ENCODE peak calls at places on chromosome 19, in nine cellular contexts. One of them, this sample, is unnamed.

GRCh38 chr19:45352062-45352461 is 11.5 kb downstream of the KLC3 start:
- DNase-seq in NCI-H2171: no peak
- DNase-seq in LHCN-M2: no peak
- DNase-seq in activated CD4-positive, CD25-positive, alpha-beta regulatory T cell treated with anti-CD3 and anti-CD28 coated beads, Interleukin-2, amount 50 U/mL, for 16 hours: no peak
- DNase-seq in left lung: no peak
- DNase-seq in amniotic stem cell: no peak
- DNase-seq in left ventricle myocardium superior: no peak
- DNase-seq in ELR: no peak
- DNase-seq in activated gamma-delta T cell: no peak
- DNase-seq in this sample: no peak

GRCh38 chr19:53908106-53908932 is 759 bp upstream of the CACNG7 start:
- DNase-seq in NCI-H2171: no peak
- DNase-seq in LHCN-M2: peak
- DNase-seq in activated CD4-positive, CD25-positive, alpha-beta regulatory T cell treated with anti-CD3 and anti-CD28 coated beads, Interleukin-2, amount 50 U/mL, for 16 hours: no peak
- DNase-seq in left lung: no peak
- DNase-seq in amniotic stem cell: no peak
- DNase-seq in left ventricle myocardium superior: peak
- DNase-seq in ELR: peak
- DNase-seq in activated gamma-delta T cell: no peak
- DNase-seq in this sample: no peak

GRCh38 chr19:51000981-51001380 is 423 bp downstream of the KLK8 start:
- DNase-seq in NCI-H2171: no peak
- DNase-seq in LHCN-M2: no peak
- DNase-seq in activated CD4-positive, CD25-positive, alpha-beta regulatory T cell treated with anti-CD3 and anti-CD28 coated beads, Interleukin-2, amount 50 U/mL, for 16 hours: no peak
- DNase-seq in left lung: no peak
- DNase-seq in amniotic stem cell: no peak
- DNase-seq in left ventricle myocardium superior: no peak
- DNase-seq in ELR: no peak
- DNase-seq in activated gamma-delta T cell: no peak
- DNase-seq in this sample: no peak

GRCh38 chr19:17303167-17303939 is at the start of gene ABHD8:
- DNase-seq in NCI-H2171: peak
- DNase-seq in LHCN-M2: peak
- DNase-seq in activated CD4-positive, CD25-positive, alpha-beta regulatory T cell treated with anti-CD3 and anti-CD28 coated beads, Interleukin-2, amount 50 U/mL, for 16 hours: peak
- DNase-seq in left lung: peak
- DNase-seq in amniotic stem cell: peak
- DNase-seq in left ventricle myocardium superior: peak
- DNase-seq in ELR: peak
- DNase-seq in activated gamma-delta T cell: peak
- DNase-seq in this sample: peak

GRCh38 chr19:38706792-38707511 is 37.3 kb downstream of the CAPN12 start:
- DNase-seq in NCI-H2171: no peak
- DNase-seq in LHCN-M2: no peak
- DNase-seq in activated CD4-positive, CD25-positive, alpha-beta regulatory T cell treated with anti-CD3 and anti-CD28 coated beads, Interleukin-2, amount 50 U/mL, for 16 hours: no peak
- DNase-seq in left lung: no peak
- DNase-seq in amniotic stem cell: no peak
- DNase-seq in left ventricle myocardium superior: no peak
- DNase-seq in ELR: peak
- DNase-seq in activated gamma-delta T cell: no peak
- DNase-seq in this sample: no peak

GRCh38 chr19:14118165-14119051 is 846 bp upstream of the PRKACA start:
- DNase-seq in NCI-H2171: no peak
- DNase-seq in LHCN-M2: peak
- DNase-seq in activated CD4-positive, CD25-positive, alpha-beta regulatory T cell treated with anti-CD3 and anti-CD28 coated beads, Interleukin-2, amount 50 U/mL, for 16 hours: no peak
- DNase-seq in left lung: peak
- DNase-seq in amniotic stem cell: no peak
- DNase-seq in left ventricle myocardium superior: peak
- DNase-seq in ELR: peak
- DNase-seq in activated gamma-delta T cell: no peak
- DNase-seq in this sample: peak

GRCh38 chr19:46081928-46082727 is 41.3 kb upstream of the IGFL4 start:
- DNase-seq in NCI-H2171: peak
- DNase-seq in LHCN-M2: peak
- DNase-seq in activated CD4-positive, CD25-positive, alpha-beta regulatory T cell treated with anti-CD3 and anti-CD28 coated beads, Interleukin-2, amount 50 U/mL, for 16 hours: no peak
- DNase-seq in left lung: no peak
- DNase-seq in amniotic stem cell: peak
- DNase-seq in left ventricle myocardium superior: no peak
- DNase-seq in ELR: peak
- DNase-seq in activated gamma-delta T cell: no peak
- DNase-seq in this sample: no peak

GRCh38 chr19:5046339-5047039 is 77.6 kb downstream of the KDM4B start:
- DNase-seq in NCI-H2171: peak
- DNase-seq in LHCN-M2: peak
- DNase-seq in activated CD4-positive, CD25-positive, alpha-beta regulatory T cell treated with anti-CD3 and anti-CD28 coated beads, Interleukin-2, amount 50 U/mL, for 16 hours: no peak
- DNase-seq in left lung: peak
- DNase-seq in amniotic stem cell: no peak
- DNase-seq in left ventricle myocardium superior: peak
- DNase-seq in ELR: peak
- DNase-seq in activated gamma-delta T cell: no peak
- DNase-seq in this sample: no peak

GRCh38 chr19:45154064-45154827 is 6.5 kb downstream of the NKPD1 start:
- DNase-seq in NCI-H2171: no peak
- DNase-seq in LHCN-M2: peak
- DNase-seq in activated CD4-positive, CD25-positive, alpha-beta regulatory T cell treated with anti-CD3 and anti-CD28 coated beads, Interleukin-2, amount 50 U/mL, for 16 hours: no peak
- DNase-seq in left lung: no peak
- DNase-seq in amniotic stem cell: no peak
- DNase-seq in left ventricle myocardium superior: no peak
- DNase-seq in ELR: peak
- DNase-seq in activated gamma-delta T cell: no peak
- DNase-seq in this sample: peak

GRCh38 chr19:49560358-49560900 is 19.9 kb downstream of the NOSIP start:
- DNase-seq in NCI-H2171: no peak
- DNase-seq in LHCN-M2: peak
- DNase-seq in activated CD4-positive, CD25-positive, alpha-beta regulatory T cell treated with anti-CD3 and anti-CD28 coated beads, Interleukin-2, amount 50 U/mL, for 16 hours: no peak
- DNase-seq in left lung: no peak
- DNase-seq in amniotic stem cell: no peak
- DNase-seq in left ventricle myocardium superior: peak
- DNase-seq in ELR: no peak
- DNase-seq in activated gamma-delta T cell: no peak
- DNase-seq in this sample: no peak

GRCh38 chr19:46412034-46412982 is 1.1 kb downstream of the CCDC8 start:
- DNase-seq in NCI-H2171: no peak
- DNase-seq in LHCN-M2: no peak
- DNase-seq in activated CD4-positive, CD25-positive, alpha-beta regulatory T cell treated with anti-CD3 and anti-CD28 coated beads, Interleukin-2, amount 50 U/mL, for 16 hours: no peak
- DNase-seq in left lung: peak
- DNase-seq in amniotic stem cell: no peak
- DNase-seq in left ventricle myocardium superior: no peak
- DNase-seq in ELR: no peak
- DNase-seq in activated gamma-delta T cell: no peak
- DNase-seq in this sample: no peak

GRCh38 chr19:6056282-6056741 is 54.0 kb downstream of the RFX2 start:
- DNase-seq in NCI-H2171: no peak
- DNase-seq in LHCN-M2: no peak
- DNase-seq in activated CD4-positive, CD25-positive, alpha-beta regulatory T cell treated with anti-CD3 and anti-CD28 coated beads, Interleukin-2, amount 50 U/mL, for 16 hours: no peak
- DNase-seq in left lung: peak
- DNase-seq in amniotic stem cell: no peak
- DNase-seq in left ventricle myocardium superior: no peak
- DNase-seq in ELR: no peak
- DNase-seq in activated gamma-delta T cell: no peak
- DNase-seq in this sample: no peak

GRCh38 chr19:6215701-6216235 is 64.0 kb downstream of the MLLT1 start:
- DNase-seq in NCI-H2171: no peak
- DNase-seq in LHCN-M2: no peak
- DNase-seq in activated CD4-positive, CD25-positive, alpha-beta regulatory T cell treated with anti-CD3 and anti-CD28 coated beads, Interleukin-2, amount 50 U/mL, for 16 hours: no peak
- DNase-seq in left lung: peak
- DNase-seq in amniotic stem cell: no peak
- DNase-seq in left ventricle myocardium superior: no peak
- DNase-seq in ELR: no peak
- DNase-seq in activated gamma-delta T cell: no peak
- DNase-seq in this sample: no peak

GRCh38 chr19:4981681-4981958 is 12.7 kb downstream of the KDM4B start:
- DNase-seq in NCI-H2171: peak
- DNase-seq in LHCN-M2: no peak
- DNase-seq in activated CD4-positive, CD25-positive, alpha-beta regulatory T cell treated with anti-CD3 and anti-CD28 coated beads, Interleukin-2, amount 50 U/mL, for 16 hours: no peak
- DNase-seq in left lung: no peak
- DNase-seq in amniotic stem cell: no peak
- DNase-seq in left ventricle myocardium superior: no peak
- DNase-seq in ELR: no peak
- DNase-seq in activated gamma-delta T cell: no peak
- DNase-seq in this sample: no peak

GRCh38 chr19:10929402-10929794 is 787 bp downstream of the TIMM29 start:
- DNase-seq in NCI-H2171: no peak
- DNase-seq in LHCN-M2: no peak
- DNase-seq in activated CD4-positive, CD25-positive, alpha-beta regulatory T cell treated with anti-CD3 and anti-CD28 coated beads, Interleukin-2, amount 50 U/mL, for 16 hours: no peak
- DNase-seq in left lung: peak
- DNase-seq in amniotic stem cell: no peak
- DNase-seq in left ventricle myocardium superior: no peak
- DNase-seq in ELR: no peak
- DNase-seq in activated gamma-delta T cell: no peak
- DNase-seq in this sample: no peak

GRCh38 chr19:17327654-17328516 is 6.8 kb downstream of the ANO8 start:
- DNase-seq in NCI-H2171: no peak
- DNase-seq in LHCN-M2: no peak
- DNase-seq in activated CD4-positive, CD25-positive, alpha-beta regulatory T cell treated with anti-CD3 and anti-CD28 coated beads, Interleukin-2, amount 50 U/mL, for 16 hours: no peak
- DNase-seq in left lung: peak
- DNase-seq in amniotic stem cell: no peak
- DNase-seq in left ventricle myocardium superior: peak
- DNase-seq in ELR: no peak
- DNase-seq in activated gamma-delta T cell: peak
- DNase-seq in this sample: no peak

GRCh38 chr19:2820112-2820702 is 539 bp downstream of the ZNF554 start:
- DNase-seq in NCI-H2171: peak
- DNase-seq in LHCN-M2: no peak
- DNase-seq in activated CD4-positive, CD25-positive, alpha-beta regulatory T cell treated with anti-CD3 and anti-CD28 coated beads, Interleukin-2, amount 50 U/mL, for 16 hours: no peak
- DNase-seq in left lung: no peak
- DNase-seq in amniotic stem cell: no peak
- DNase-seq in left ventricle myocardium superior: no peak
- DNase-seq in ELR: peak
- DNase-seq in activated gamma-delta T cell: no peak
- DNase-seq in this sample: no peak

GRCh38 chr19:632228-633067 is 889 bp downstream of the POLRMT start:
- DNase-seq in NCI-H2171: peak
- DNase-seq in LHCN-M2: peak
- DNase-seq in activated CD4-positive, CD25-positive, alpha-beta regulatory T cell treated with anti-CD3 and anti-CD28 coated beads, Interleukin-2, amount 50 U/mL, for 16 hours: no peak
- DNase-seq in left lung: no peak
- DNase-seq in amniotic stem cell: no peak
- DNase-seq in left ventricle myocardium superior: no peak
- DNase-seq in ELR: peak
- DNase-seq in activated gamma-delta T cell: no peak
- DNase-seq in this sample: no peak

GRCh38 chr19:17406039-17406886 is 833 bp upstream of the BST2 start:
- DNase-seq in NCI-H2171: no peak
- DNase-seq in LHCN-M2: peak
- DNase-seq in activated CD4-positive, CD25-positive, alpha-beta regulatory T cell treated with anti-CD3 and anti-CD28 coated beads, Interleukin-2, amount 50 U/mL, for 16 hours: no peak
- DNase-seq in left lung: no peak
- DNase-seq in amniotic stem cell: no peak
- DNase-seq in left ventricle myocardium superior: no peak
- DNase-seq in ELR: peak
- DNase-seq in activated gamma-delta T cell: no peak
- DNase-seq in this sample: no peak

GRCh38 chr19:2528543-2529173 is 52.7 kb downstream of the GADD45B start:
- DNase-seq in NCI-H2171: no peak
- DNase-seq in LHCN-M2: no peak
- DNase-seq in activated CD4-positive, CD25-positive, alpha-beta regulatory T cell treated with anti-CD3 and anti-CD28 coated beads, Interleukin-2, amount 50 U/mL, for 16 hours: no peak
- DNase-seq in left lung: peak
- DNase-seq in amniotic stem cell: no peak
- DNase-seq in left ventricle myocardium superior: no peak
- DNase-seq in ELR: no peak
- DNase-seq in activated gamma-delta T cell: no peak
- DNase-seq in this sample: no peak

GRCh38 chr19:48807590-48808308 is 3.1 kb downstream of the BCAT2 start:
- DNase-seq in NCI-H2171: no peak
- DNase-seq in LHCN-M2: no peak
- DNase-seq in activated CD4-positive, CD25-positive, alpha-beta regulatory T cell treated with anti-CD3 and anti-CD28 coated beads, Interleukin-2, amount 50 U/mL, for 16 hours: no peak
- DNase-seq in left lung: no peak
- DNase-seq in amniotic stem cell: no peak
- DNase-seq in left ventricle myocardium superior: no peak
- DNase-seq in ELR: peak
- DNase-seq in activated gamma-delta T cell: no peak
- DNase-seq in this sample: no peak

GRCh38 chr19:11987405-11988231 is 22.8 kb downstream of the ZNF763 start:
- DNase-seq in NCI-H2171: peak
- DNase-seq in LHCN-M2: peak
- DNase-seq in activated CD4-positive, CD25-positive, alpha-beta regulatory T cell treated with anti-CD3 and anti-CD28 coated beads, Interleukin-2, amount 50 U/mL, for 16 hours: peak
- DNase-seq in left lung: peak
- DNase-seq in amniotic stem cell: peak
- DNase-seq in left ventricle myocardium superior: peak
- DNase-seq in ELR: peak
- DNase-seq in activated gamma-delta T cell: peak
- DNase-seq in this sample: peak

GRCh38 chr19:35935911-35936737 is at the start of gene LRFN3:
- DNase-seq in NCI-H2171: peak
- DNase-seq in LHCN-M2: peak
- DNase-seq in activated CD4-positive, CD25-positive, alpha-beta regulatory T cell treated with anti-CD3 and anti-CD28 coated beads, Interleukin-2, amount 50 U/mL, for 16 hours: no peak
- DNase-seq in left lung: peak
- DNase-seq in amniotic stem cell: peak
- DNase-seq in left ventricle myocardium superior: peak
- DNase-seq in ELR: peak
- DNase-seq in activated gamma-delta T cell: peak
- DNase-seq in this sample: peak

GRCh38 chr19:15595069-15595468 is 19.9 kb upstream of the CYP4F8 start:
- DNase-seq in NCI-H2171: no peak
- DNase-seq in LHCN-M2: no peak
- DNase-seq in activated CD4-positive, CD25-positive, alpha-beta regulatory T cell treated with anti-CD3 and anti-CD28 coated beads, Interleukin-2, amount 50 U/mL, for 16 hours: no peak
- DNase-seq in left lung: no peak
- DNase-seq in amniotic stem cell: no peak
- DNase-seq in left ventricle myocardium superior: no peak
- DNase-seq in ELR: no peak
- DNase-seq in activated gamma-delta T cell: no peak
- DNase-seq in this sample: no peak

GRCh38 chr19:48793271-48793670 is 17.6 kb downstream of the BCAT2 start:
- DNase-seq in NCI-H2171: no peak
- DNase-seq in LHCN-M2: no peak
- DNase-seq in activated CD4-positive, CD25-positive, alpha-beta regulatory T cell treated with anti-CD3 and anti-CD28 coated beads, Interleukin-2, amount 50 U/mL, for 16 hours: no peak
- DNase-seq in left lung: no peak
- DNase-seq in amniotic stem cell: no peak
- DNase-seq in left ventricle myocardium superior: no peak
- DNase-seq in ELR: no peak
- DNase-seq in activated gamma-delta T cell: no peak
- DNase-seq in this sample: no peak

GRCh38 chr19:49939721-49940481 is 10.6 kb upstream of the NUP62 start:
- DNase-seq in NCI-H2171: no peak
- DNase-seq in LHCN-M2: no peak
- DNase-seq in activated CD4-positive, CD25-positive, alpha-beta regulatory T cell treated with anti-CD3 and anti-CD28 coated beads, Interleukin-2, amount 50 U/mL, for 16 hours: no peak
- DNase-seq in left lung: peak
- DNase-seq in amniotic stem cell: no peak
- DNase-seq in left ventricle myocardium superior: no peak
- DNase-seq in ELR: no peak
- DNase-seq in activated gamma-delta T cell: no peak
- DNase-seq in this sample: no peak

GRCh38 chr19:51194527-51195315 is 30.2 kb upstream of the CD33 start:
- DNase-seq in NCI-H2171: no peak
- DNase-seq in LHCN-M2: no peak
- DNase-seq in activated CD4-positive, CD25-positive, alpha-beta regulatory T cell treated with anti-CD3 and anti-CD28 coated beads, Interleukin-2, amount 50 U/mL, for 16 hours: no peak
- DNase-seq in left lung: no peak
- DNase-seq in amniotic stem cell: no peak
- DNase-seq in left ventricle myocardium superior: no peak
- DNase-seq in ELR: peak
- DNase-seq in activated gamma-delta T cell: no peak
- DNase-seq in this sample: no peak

GRCh38 chr19:40278361-40279045 is 6.6 kb downstream of the AKT2 start:
- DNase-seq in NCI-H2171: no peak
- DNase-seq in LHCN-M2: no peak
- DNase-seq in activated CD4-positive, CD25-positive, alpha-beta regulatory T cell treated with anti-CD3 and anti-CD28 coated beads, Interleukin-2, amount 50 U/mL, for 16 hours: no peak
- DNase-seq in left lung: no peak
- DNase-seq in amniotic stem cell: no peak
- DNase-seq in left ventricle myocardium superior: no peak
- DNase-seq in ELR: no peak
- DNase-seq in activated gamma-delta T cell: no peak
- DNase-seq in this sample: no peak

GRCh38 chr19:28399187-28399586 is 813.8 kb downstream of the UQCRFS1 start:
- DNase-seq in NCI-H2171: no peak
- DNase-seq in LHCN-M2: no peak
- DNase-seq in activated CD4-positive, CD25-positive, alpha-beta regulatory T cell treated with anti-CD3 and anti-CD28 coated beads, Interleukin-2, amount 50 U/mL, for 16 hours: no peak
- DNase-seq in left lung: no peak
- DNase-seq in amniotic stem cell: no peak
- DNase-seq in left ventricle myocardium superior: no peak
- DNase-seq in ELR: no peak
- DNase-seq in activated gamma-delta T cell: no peak
- DNase-seq in this sample: no peak

GRCh38 chr19:6696239-6696820 is 24.1 kb downstream of the C3 start:
- DNase-seq in NCI-H2171: no peak
- DNase-seq in LHCN-M2: no peak
- DNase-seq in activated CD4-positive, CD25-positive, alpha-beta regulatory T cell treated with anti-CD3 and anti-CD28 coated beads, Interleukin-2, amount 50 U/mL, for 16 hours: no peak
- DNase-seq in left lung: no peak
- DNase-seq in amniotic stem cell: no peak
- DNase-seq in left ventricle myocardium superior: no peak
- DNase-seq in ELR: no peak
- DNase-seq in activated gamma-delta T cell: no peak
- DNase-seq in this sample: no peak